ENCODE peak calls at places on chromosomes 5 and 9, in seven cellular contexts. M is upper lobe of right lung; W is activated T-helper 9 cell treated with anti-CD3 and anti-CD28 coated beads, Interleukin-2, amount 50 U/mL, for 16 hours; Z is Daoy; E is T-helper 17 cell; G is CD8-positive, alpha-beta T cell; P is KG1. B is an unnamed sample.

GRCh38 chr5:139967353-139967752 is 75.7 kb downstream of the NRG2 start:
- DNase-seq in M (peak), W (no peak), Z (no peak), E (no peak), G (no peak), P (no peak), B (no peak)

GRCh38 chr5:74801197-74801596 is 34.1 kb downstream of the NSA2 start:
- DNase-seq in M (no peak), W (no peak), Z (no peak), E (no peak), G (no peak), P (no peak), B (no peak)

GRCh38 chr5:104199771-104200170 is 637.2 kb upstream of the NUDT12 start:
- DNase-seq in M (no peak), W (no peak), Z (no peak), E (no peak), G (no peak), P (no peak), B (no peak)

GRCh38 chr5:75053286-75054109 is 1.1 kb upstream of the GCNT4 start:
- DNase-seq in M (peak), W (no peak), Z (peak), E (peak), G (peak), P (peak), B (peak)

GRCh38 chr5:432928-433791 is 9.8 kb upstream of the EXOC3 start:
- DNase-seq in M (peak), W (no peak), Z (no peak), E (no peak), G (no peak), P (no peak), B (no peak)

GRCh38 chr5:168946363-168946762 is 354.6 kb downstream of the SLIT3 start:
- DNase-seq in M (no peak), W (no peak), Z (peak), E (no peak), G (no peak), P (no peak), B (no peak)

GRCh38 chr5:154071799-154072781 is 33.3 kb downstream of the MFAP3 start:
- DNase-seq in M (peak), W (peak), Z (peak), E (peak), G (peak), P (peak), B (peak)

GRCh38 chr5:86807046-86807712 is 189.4 kb downstream of the COX7C start:
- DNase-seq in M (no peak), W (no peak), Z (no peak), E (no peak), G (no peak), P (no peak), B (no peak)

GRCh38 chr5:133995903-133996563 is 8.7 kb downstream of the VDAC1 start:
- DNase-seq in M (no peak), W (no peak), Z (no peak), E (no peak), G (no peak), P (no peak), B (no peak)

GRCh38 chr5:158848634-158849033 is 251.1 kb downstream of the EBF1 start:
- DNase-seq in M (no peak), W (no peak), Z (no peak), E (no peak), G (no peak), P (no peak), B (no peak)

GRCh38 chr9:82597225-82598158 is 465.4 kb downstream of the RASEF start:
- DNase-seq in M (no peak), W (no peak), Z (no peak), E (no peak), G (no peak), P (no peak), B (no peak)

GRCh38 chr9:97293207-97293721 is 14.2 kb upstream of the CCDC180 start:
- DNase-seq in M (no peak), W (no peak), Z (peak), E (no peak), G (no peak), P (no peak), B (peak)

B was measured in RCC 7860.